ENCODE peak calls at places on chromosomes 13 and 19, in six cellular contexts. I is tibial nerve, V is endodermal cell, W is fibroblast of lung, B is adrenal gland, C is left ventricle myocardium inferior. S is an unnamed sample.
A peak's percentile ranks its signal among the peaks of the same experiment; 100 is the strongest.

GRCh38 chr19:47284324-47284899 is 9.7 kb downstream of the INAFM1 start:
- DNase-seq in B (no peak), W (peak; percentile 41), C (no peak), V (peak; percentile 73), I (no peak), S (peak; percentile 33)

GRCh38 chr19:15769586-15769985 is 17.9 kb upstream of the OR10H5 start:
- DNase-seq in V (no peak), B (no peak), I (no peak), C (no peak), W (no peak), S (no peak)

GRCh38 chr19:8612807-8613171 is 2.3 kb upstream of the ADAMTS10 start:
- DNase-seq in I (no peak), W (peak; percentile 31), C (no peak), V (no peak), B (no peak), S (no peak)

GRCh38 chr13:73765651-73766384 is 368.4 kb downstream of the KLF12 start:
- DNase-seq in C (peak; percentile 84), W (peak; percentile 87), I (peak; percentile 51), B (peak; percentile 85), V (peak; percentile 93), S (peak; percentile 73)

GRCh38 chr19:46391296-46392251 is 21.8 kb downstream of the CCDC8 start:
- DNase-seq in C (no peak), V (peak; percentile 48), B (no peak), W (no peak), I (no peak), S (no peak)

GRCh38 chr19:7865262-7865911 is 8.8 kb downstream of the PRR36 start:
- DNase-seq in I (no peak), W (no peak), C (no peak), V (no peak), B (no peak), S (no peak)

GRCh38 chr19:48085904-48086864 is 24.4 kb downstream of the PLA2G4C start:
- DNase-seq in V (peak; percentile 62), B (no peak), C (no peak), W (no peak), I (no peak), S (no peak)

GRCh38 chr19:6103217-6103644 is 7.1 kb downstream of the RFX2 start:
- DNase-seq in B (peak; percentile 95), V (no peak), C (peak; percentile 72), W (peak; percentile 94), I (peak; percentile 53), S (peak; percentile 78)

GRCh38 chr19:38869160-38869835 is 8.8 kb downstream of the RINL start:
- DNase-seq in W (no peak), C (no peak), I (no peak), B (no peak), V (no peak), S (no peak)

GRCh38 chr13:42102961-42103688 is 54.7 kb downstream of the DGKH start:
- DNase-seq in W (peak; percentile 80), V (no peak), C (no peak), B (no peak), I (no peak), S (no peak)

GRCh38 chr19:2802826-2803225 is 16.8 kb upstream of the ZNF554 start:
- DNase-seq in C (no peak), V (no peak), I (no peak), B (no peak), W (no peak), S (no peak)

GRCh38 chr19:2798158-2798685 is 12.9 kb downstream of the THOP1 start:
- DNase-seq in I (no peak), V (no peak), B (no peak), C (no peak), W (no peak), S (no peak)

GRCh38 chr19:2798733-2799132 is 13.4 kb downstream of the THOP1 start:
- DNase-seq in C (peak; percentile 78), I (no peak), W (no peak), B (peak; percentile 87), V (no peak), S (no peak)

GRCh38 chr19:2799273-2800020 is 14.1 kb downstream of the THOP1 start:
- DNase-seq in I (no peak), V (no peak), B (no peak), W (no peak), C (no peak), S (no peak)

DNA sequence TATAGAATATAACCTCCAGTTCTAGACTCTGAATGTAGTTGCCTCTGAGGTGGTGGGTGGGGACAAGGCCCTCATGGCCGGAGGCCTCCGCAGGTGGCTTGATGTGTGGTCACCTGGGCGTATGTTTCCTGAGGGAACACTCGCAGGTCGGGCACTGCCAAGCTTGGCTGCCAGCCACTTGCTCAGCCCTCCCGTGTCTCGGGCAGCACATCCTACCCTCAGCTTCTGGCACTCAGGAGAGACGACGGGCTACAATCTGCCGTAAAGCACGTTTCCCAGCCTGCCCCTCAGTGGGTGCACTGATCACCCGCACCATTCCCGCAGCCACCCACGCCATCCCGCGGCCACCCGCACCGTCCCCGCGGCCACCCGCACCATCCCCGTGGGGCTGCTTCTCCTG is 15.2 kb downstream of the THOP1 start:
- DNase-seq in B (no peak), W (no peak), V (no peak), I (no peak), C (peak; percentile 41), S (no peak)
- H3K4me1 ChIP-seq in B (peaks cover 8% of the 10 kb centered on the region), W (no peaks in the 10 kb centered on the region), V (peaks cover 2% of the 10 kb centered on the region), I (no peaks in the 10 kb centered on the region), C (peaks cover 43% of the 10 kb centered on the region), S (no peaks in the 10 kb centered on the region)

GRCh38 chr19:37467608-37468090 is 405 bp upstream of the ZNF569 start:
- DNase-seq in V (no peak), I (no peak), B (peak; percentile 57), W (no peak), C (no peak), S (no peak)
- H3K27ac ChIP-seq in V (no peak overlapping the region), I (peak overlapping the region; percentile 72), B (peak overlapping the region; percentile 89), W (no peak overlapping the region), C (peak overlapping the region; percentile 98), S (peak overlapping the region; percentile 83)

GRCh38 chr13:76471486-76471885 is 414.7 kb downstream of the KCTD12 start:
- DNase-seq in C (no peak), I (no peak), V (no peak), W (no peak), B (no peak), S (no peak)
- H3K4me1 ChIP-seq in C (peaks cover 11% of the 10 kb centered on the region), I (no peaks in the 10 kb centered on the region), V (no peaks in the 10 kb centered on the region), W (no peaks in the 10 kb centered on the region), B (no peaks in the 10 kb centered on the region), S (no peaks in the 10 kb centered on the region)

DNA sequence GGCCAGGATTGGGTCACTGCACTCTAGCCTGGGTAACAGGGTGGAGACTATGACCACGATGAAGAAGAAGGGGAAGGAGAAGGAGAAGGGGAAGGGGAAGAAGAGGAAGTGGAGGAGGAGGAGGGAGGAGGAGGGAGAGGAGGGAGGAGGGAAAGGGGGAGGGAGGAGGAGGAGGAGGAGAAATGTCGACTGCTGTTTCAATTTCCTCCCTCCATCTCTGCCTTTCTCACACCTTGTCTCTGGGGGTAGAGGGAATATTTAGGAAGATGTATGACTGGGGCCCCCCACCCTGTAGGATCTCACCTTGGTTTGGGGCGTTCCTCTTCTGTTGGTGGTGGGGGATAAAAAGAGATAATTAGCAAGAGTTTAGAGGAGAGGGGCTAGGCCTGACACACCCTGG is 3.8 kb downstream of the TNNT1 start:
- DNase-seq in W (no peak), B (no peak), C (no peak), V (no peak), I (no peak), S (no peak)
- H3K27ac ChIP-seq in W (no peak overlapping the region), B (no peak overlapping the region), C (no peak overlapping the region), V (no peak overlapping the region), I (no peak overlapping the region), S (no peak overlapping the region)

DNA sequence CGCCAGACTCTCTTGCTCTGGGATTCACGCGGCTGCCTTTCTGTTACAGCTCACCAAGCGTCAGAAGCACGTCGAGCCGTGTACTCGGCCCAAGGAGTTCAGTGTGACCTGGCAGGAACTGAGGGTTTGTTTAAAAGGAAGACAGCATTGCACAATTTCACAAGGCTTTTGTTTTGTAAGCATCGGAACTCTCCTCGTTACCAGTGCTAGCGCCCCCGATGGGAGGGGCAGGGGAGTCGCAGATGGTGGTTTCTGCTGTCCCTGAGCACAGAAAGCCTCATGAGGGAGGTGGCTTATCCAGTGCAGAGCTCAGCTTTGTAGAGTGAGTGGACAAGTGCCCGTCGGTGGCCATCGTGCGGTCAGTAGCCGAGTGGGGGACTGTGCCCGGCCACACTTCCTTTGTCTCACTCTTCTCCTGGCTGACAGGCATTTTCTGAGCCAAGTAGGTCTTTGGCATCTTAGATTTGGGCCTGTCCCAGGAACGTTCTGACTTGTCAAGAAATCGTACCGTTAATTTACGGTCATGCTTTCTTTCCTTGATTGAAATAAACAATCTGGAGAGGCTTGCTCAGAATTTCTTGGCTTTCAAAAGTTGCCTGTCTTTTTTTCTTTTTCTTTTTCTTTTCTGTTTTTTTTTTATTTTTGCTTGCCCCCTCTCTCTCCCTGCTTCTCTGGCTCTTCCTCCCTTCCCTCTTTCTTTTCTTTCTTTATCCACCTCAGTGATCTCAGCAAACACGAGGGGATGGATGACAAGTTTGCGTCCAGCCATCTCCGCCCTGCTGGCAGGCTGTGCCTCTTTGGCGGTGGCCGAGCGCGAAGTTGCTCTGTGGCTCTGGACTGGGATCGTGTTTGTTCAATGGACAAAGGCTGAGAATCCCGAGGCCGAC is 7.7 kb downstream of the KDM4B start:
- DNase-seq in I (peak; percentile 74), V (peak; percentile 83), C (peak; percentile 72), B (peak; percentile 95), W (peak; percentile 93), S (peak; percentile 88)
- H3K4me1 ChIP-seq in I (peaks cover 52% of the 10 kb centered on the region), V (no peaks in the 10 kb centered on the region), C (peaks cover 94% of the 10 kb centered on the region), B (peaks cover 39% of the 10 kb centered on the region), W (peaks cover 38% of the 10 kb centered on the region), S (peaks cover 30% of the 10 kb centered on the region)

GRCh38 chr13:25181597-25181996 is 9.5 kb upstream of the AMER2 start:
- DNase-seq in C (no peak), I (no peak), B (no peak), W (no peak), V (no peak), S (no peak)

GRCh38 chr13:25180795-25181537 is 8.9 kb upstream of the AMER2 start:
- DNase-seq in V (no peak), W (no peak), C (no peak), B (no peak), I (no peak), S (no peak)

GRCh38 chr13:25179810-25180437 is 7.8 kb upstream of the AMER2 start:
- DNase-seq in C (no peak), W (no peak), I (no peak), B (no peak), V (no peak), S (no peak)

GRCh38 chr13:25179011-25179410 is 6.9 kb upstream of the AMER2 start:
- DNase-seq in W (no peak), V (no peak), B (no peak), C (no peak), I (no peak), S (no peak)

GRCh38 chr13:25180450-25180794 is 8.3 kb upstream of the AMER2 start:
- DNase-seq in I (no peak), B (no peak), V (no peak), W (no peak), C (no peak), S (no peak)
- H3K27ac ChIP-seq in I (no peak overlapping the region), B (no peak overlapping the region), V (peak overlapping the region; percentile 59), W (no peak overlapping the region), C (no peak overlapping the region), S (no peak overlapping the region)

DNA sequence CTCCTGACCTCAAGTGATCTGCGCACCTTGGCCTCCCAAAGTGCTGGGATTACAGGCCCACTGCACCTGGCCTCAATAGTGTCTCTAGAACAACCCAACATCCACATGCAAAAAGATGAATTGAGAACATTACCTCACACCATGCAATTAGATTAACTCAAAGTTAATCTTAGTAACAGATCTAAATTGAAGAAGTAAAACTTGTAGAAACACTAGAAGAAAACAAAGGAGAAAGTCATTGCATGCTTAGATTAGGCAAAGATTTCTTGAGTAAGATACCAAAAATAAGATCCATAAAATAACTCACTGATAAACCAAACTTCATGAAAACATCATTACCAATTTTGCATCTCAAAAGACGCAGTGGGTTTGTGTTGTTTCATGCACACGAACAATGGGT is 2.8 kb downstream of the CPAMD8 start:
- DNase-seq in V (no peak), C (no peak), B (no peak), I (no peak), W (no peak), S (no peak)
- H3K4me1 ChIP-seq in V (no peaks in the 10 kb centered on the region), C (peaks cover 20% of the 10 kb centered on the region), B (no peaks in the 10 kb centered on the region), I (no peaks in the 10 kb centered on the region), W (no peaks in the 10 kb centered on the region), S (no peaks in the 10 kb centered on the region)